ENCODE peak calls at places on chromosomes 11 and 22, in ten cellular contexts. S is neural progenitor cell, O is A549, D is keratinocyte, C is HCT116, H is IMR-90, A is PC-9, L is PC-3, I is HepG2, M is K562. R is an unnamed sample.
A peak's percentile ranks its signal among the peaks of the same experiment; 100 is the strongest.

GRCh38 chr22:42596863-42597530 is 17.7 kb downstream of the POLDIP3 start:
- DNase-seq in S (no peak), O (no peak), D (no peak), C (no peak), H (no peak), A (no peak), L (no peak), I (no peak), M (no peak), R (no peak)

GRCh38 chr22:45429921-45430775 is 16.7 kb downstream of the RIBC2 start:
- DNase-seq in S (no peak), O (no peak), D (no peak), C (no peak), H (no peak), A (no peak), L (no peak), I (no peak), M (no peak), R (no peak)

GRCh38 chr11:92415246-92415645 is 190.6 kb downstream of the FAT3 start:
- DNase-seq in S (no peak), O (no peak), D (no peak), C (no peak), H (no peak), A (no peak), L (no peak), I (no peak), M (no peak), R (no peak)

GRCh38 chr11:118318112-118319030 is 13.8 kb downstream of the CD3E start:
- DNase-seq in S (no peak), O (no peak), D (no peak), C (no peak), H (no peak), A (no peak), L (peak; percentile 30), I (no peak), M (no peak), R (no peak)

GRCh38 chr22:29269230-29269604 is 1.1 kb downstream of the EWSR1 start:
- DNase-seq in S (no peak), O (no peak), D (no peak), C (no peak), H (no peak), A (no peak), L (no peak), I (no peak), M (no peak), R (no peak)

GRCh38 chr22:20271114-20271994 is 3.2 kb upstream of the RTN4R start:
- DNase-seq in S (no peak), O (no peak), D (no peak), C (no peak), H (no peak), A (no peak), L (no peak), I (no peak), M (no peak), R (no peak)

GRCh38 chr11:34944692-34945091 is 28.3 kb downstream of the PDHX start:
- DNase-seq in S (no peak), O (no peak), D (no peak), C (no peak), H (no peak), A (no peak), L (no peak), I (no peak), M (no peak), R (no peak)

GRCh38 chr22:48061726-48062125 is 1299.3 kb downstream of the TBC1D22A start:
- DNase-seq in S (no peak), O (no peak), D (no peak), C (no peak), H (no peak), A (no peak), L (no peak), I (no peak), M (no peak), R (no peak)

GRCh38 chr11:93718057-93718563 is 23.2 kb downstream of the TAF1D start:
- DNase-seq in S (no peak), O (no peak), D (no peak), C (no peak), H (no peak), A (no peak), L (no peak), I (no peak), M (peak; percentile 80), R (no peak)

GRCh38 chr22:28903719-28904118 is 20.3 kb downstream of the ZNRF3 start:
- DNase-seq in S (no peak), O (no peak), D (no peak), C (no peak), H (no peak), A (no peak), L (no peak), I (no peak), M (no peak), R (no peak)

GRCh38 chr11:95089620-95090542 is at the start of gene ENDOD1:
- DNase-seq in S (peak; percentile 94), O (peak; percentile 45), D (no peak), C (no peak), H (peak; percentile 74), A (peak; percentile 81), L (peak; percentile 90), I (peak; percentile 57), M (peak; percentile 89), R (peak; percentile 74)

GRCh38 chr22:36884314-36885158 is 23.7 kb downstream of the NCF4 start:
- DNase-seq in S (no peak), O (no peak), D (no peak), C (no peak), H (no peak), A (no peak), L (no peak), I (no peak), M (no peak), R (peak; percentile 21)

GRCh38 chr11:63907063-63907462 is 9.9 kb downstream of the RCOR2 start:
- DNase-seq in S (no peak), O (no peak), D (no peak), C (no peak), H (no peak), A (no peak), L (no peak), I (no peak), M (peak; percentile 11), R (no peak)

GRCh38 chr11:117805048-117805447 is 8.0 kb upstream of the DSCAML1 start:
- DNase-seq in S (no peak), O (no peak), D (no peak), C (no peak), H (no peak), A (no peak), L (no peak), I (no peak), M (no peak), R (no peak)

GRCh38 chr22:41092023-41092817 is at the start of gene EP300:
- DNase-seq in S (peak; percentile 85), O (peak; percentile 73), D (no peak), C (peak; percentile 40), H (peak; percentile 68), A (peak; percentile 80), L (peak; percentile 65), I (peak; percentile 18), M (peak; percentile 84), R (peak; percentile 56)

GRCh38 chr11:128814856-128815705 is 52.0 kb downstream of the KCNJ1 start:
- DNase-seq in S (peak; percentile 94), O (no peak), D (no peak), C (no peak), H (peak; percentile 86), A (peak; percentile 30), L (peak; percentile 46), I (no peak), M (no peak), R (peak; percentile 79)

GRCh38 chr11:129249351-129249750 is 57.2 kb upstream of the ARHGAP32 start:
- DNase-seq in S (no peak), O (peak; percentile 13), D (no peak), C (no peak), H (peak; percentile 87), A (no peak), L (peak; percentile 60), I (no peak), M (no peak), R (peak; percentile 96)

GRCh38 chr22:19982991-19983578 is 33.5 kb downstream of the ARVCF start:
- DNase-seq in S (no peak), O (no peak), D (no peak), C (no peak), H (no peak), A (peak; percentile 64), L (no peak), I (no peak), M (no peak), R (no peak)

GRCh38 chr11:38089728-38090127 is 1491.7 kb upstream of the RAG2 start:
- DNase-seq in S (peak; percentile 3), O (no peak), D (peak; percentile 13), C (no peak), H (no peak), A (peak; percentile 88), L (peak; percentile 58), I (no peak), M (no peak), R (no peak)

GRCh38 chr11:123246749-123247497 is 51.9 kb upstream of the CLMP start:
- DNase-seq in S (peak; percentile 91), O (peak; percentile 60), D (peak; percentile 21), C (peak; percentile 55), H (peak; percentile 81), A (peak; percentile 80), L (peak; percentile 92), I (peak; percentile 52), M (peak; percentile 73), R (peak; percentile 30)
- H3K4me2 ChIP-seq in S (no peak overlapping the region), O (peak overlapping the region; percentile 60), D (peak overlapping the region; percentile 31), C (peak overlapping the region; percentile 61), H (peak overlapping the region; percentile 54), A (peak overlapping the region; percentile 71), L (peak overlapping the region; percentile 66), I (no peak overlapping the region), M (no peak overlapping the region), R (peak overlapping the region; percentile 64)

DNA sequence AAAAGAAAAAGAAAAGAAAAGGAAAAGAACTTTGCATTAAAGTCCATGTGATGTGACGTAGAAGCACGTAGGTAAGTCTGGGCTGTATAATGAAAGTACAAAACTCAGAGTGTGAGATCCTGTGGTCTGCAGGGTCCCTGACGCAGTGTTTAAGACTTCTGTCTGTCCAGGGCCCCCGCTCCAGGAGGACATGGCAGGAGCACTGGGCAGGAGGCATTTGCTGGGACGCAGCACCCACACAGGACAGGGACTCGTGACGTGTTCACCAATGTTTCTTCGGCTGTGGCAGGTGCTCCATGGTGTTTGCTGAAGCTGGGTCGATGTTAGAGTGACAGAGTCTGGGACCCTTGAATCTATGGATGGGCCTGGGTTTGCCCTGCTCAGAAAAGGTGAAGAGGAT is 348.1 kb downstream of the BRD1 start:
- DNase-seq in S (no peak), O (no peak), D (no peak), C (no peak), H (no peak), A (no peak), L (no peak), I (no peak), M (no peak), R (no peak)
- TF ChIP-seq CTCF in S (no peak), O (no peak), D (no peak), C (no peak), H (no peak), A (no peak), L (no peak), I (no peak), M (no peak), R (no peak)

GRCh38 chr22:27107005-27107404 is 449.6 kb downstream of the MIAT start:
- DNase-seq in S (no peak), O (no peak), D (no peak), C (no peak), H (no peak), A (no peak), L (no peak), I (no peak), M (no peak), R (no peak)
- H3K27ac ChIP-seq in S (no peak overlapping the region), O (peak overlapping the region; percentile 96), D (no peak overlapping the region), C (no peak overlapping the region), H (no peak overlapping the region), A (no peak overlapping the region), L (no peak overlapping the region), I (no peak overlapping the region), M (no peak overlapping the region), R (peak overlapping the region; percentile 99)

GRCh38 chr11:115921540-115921939 is 417.3 kb upstream of the CADM1 start:
- DNase-seq in S (no peak), O (no peak), D (no peak), C (no peak), H (no peak), A (no peak), L (no peak), I (no peak), M (no peak), R (no peak)
- H3K4me2 ChIP-seq in S (no peak overlapping the region), O (no peak overlapping the region), D (no peak overlapping the region), C (no peak overlapping the region), H (no peak overlapping the region), A (no peak overlapping the region), L (no peak overlapping the region), I (no peak overlapping the region), M (no peak overlapping the region), R (no peak overlapping the region)